ENCODE peak calls at places on chromosomes 5 and 9, in eight cellular contexts. One of them, this sample, is unnamed.
A peak's percentile ranks its signal among the peaks of the same experiment; 100 is the strongest.

GRCh38 chr5:81424728-81425127 is 30.8 kb upstream of the ACOT12 start:
- DNase-seq in H1: no peak
- DNase-seq in ovary: no peak
- DNase-seq in SK-N-SH: no peak
- DNase-seq in HepG2: no peak
- DNase-seq in stomach: no peak
- DNase-seq in suprapubic skin: no peak
- DNase-seq in A549: no peak
- DNase-seq in this sample: no peak

GRCh38 chr5:161546463-161547301 is at the start of gene GABRB2:
- DNase-seq in H1: no peak
- DNase-seq in HepG2: peak; percentile 16
- DNase-seq in ovary: no peak
- DNase-seq in suprapubic skin: no peak
- DNase-seq in A549: peak; percentile 25
- DNase-seq in SK-N-SH: peak; percentile 65
- DNase-seq in stomach: peak; percentile 58
- DNase-seq in this sample: peak; percentile 61

GRCh38 chr9:128231638-128232568 is 28.7 kb downstream of the DNM1 start:
- DNase-seq in A549: no peak
- DNase-seq in HepG2: no peak
- DNase-seq in suprapubic skin: no peak
- DNase-seq in stomach: no peak
- DNase-seq in SK-N-SH: no peak
- DNase-seq in ovary: no peak
- DNase-seq in H1: no peak
- DNase-seq in this sample: no peak

GRCh38 chr5:148972958-148973357 is 89.9 kb downstream of the SH3TC2 start:
- DNase-seq in HepG2: peak; percentile 13
- DNase-seq in stomach: peak; percentile 35
- DNase-seq in SK-N-SH: no peak
- DNase-seq in suprapubic skin: no peak
- DNase-seq in A549: peak; percentile 68
- DNase-seq in ovary: peak; percentile 27
- DNase-seq in H1: no peak
- DNase-seq in this sample: no peak

GRCh38 chr9:79799691-79800345 is 228.1 kb downstream of the TLE4 start:
- DNase-seq in A549: no peak
- DNase-seq in HepG2: peak; percentile 13
- DNase-seq in suprapubic skin: no peak
- DNase-seq in stomach: no peak
- DNase-seq in SK-N-SH: no peak
- DNase-seq in H1: no peak
- DNase-seq in ovary: no peak
- DNase-seq in this sample: no peak

GRCh38 chr9:125983681-125984080 is 236.5 kb downstream of the PBX3 start:
- DNase-seq in ovary: no peak
- DNase-seq in suprapubic skin: peak; percentile 44
- DNase-seq in A549: no peak
- DNase-seq in H1: no peak
- DNase-seq in stomach: no peak
- DNase-seq in SK-N-SH: no peak
- DNase-seq in HepG2: no peak
- DNase-seq in this sample: no peak

GRCh38 chr9:137836831-137837241 is 40.7 kb upstream of the CACNA1B start:
- DNase-seq in H1: no peak
- DNase-seq in SK-N-SH: no peak
- DNase-seq in A549: no peak
- DNase-seq in suprapubic skin: no peak
- DNase-seq in ovary: no peak
- DNase-seq in HepG2: no peak
- DNase-seq in stomach: no peak
- DNase-seq in this sample: no peak

GRCh38 chr5:122478741-122479459 is 166.9 kb downstream of the SNCAIP start:
- DNase-seq in SK-N-SH: no peak
- DNase-seq in H1: no peak
- DNase-seq in suprapubic skin: no peak
- DNase-seq in A549: peak; percentile 71
- DNase-seq in HepG2: peak; percentile 2
- DNase-seq in ovary: no peak
- DNase-seq in stomach: no peak
- DNase-seq in this sample: no peak

GRCh38 chr5:158209219-158209908 is 350.4 kb upstream of the CLINT1 start:
- DNase-seq in SK-N-SH: no peak
- DNase-seq in HepG2: no peak
- DNase-seq in H1: no peak
- DNase-seq in ovary: no peak
- DNase-seq in A549: no peak
- DNase-seq in suprapubic skin: no peak
- DNase-seq in stomach: no peak
- DNase-seq in this sample: no peak

GRCh38 chr9:20312732-20313131 is 309.6 kb downstream of the MLLT3 start:
- DNase-seq in SK-N-SH: no peak
- DNase-seq in H1: no peak
- DNase-seq in suprapubic skin: no peak
- DNase-seq in ovary: no peak
- DNase-seq in stomach: no peak
- DNase-seq in A549: peak; percentile 23
- DNase-seq in HepG2: no peak
- DNase-seq in this sample: no peak

DNA sequence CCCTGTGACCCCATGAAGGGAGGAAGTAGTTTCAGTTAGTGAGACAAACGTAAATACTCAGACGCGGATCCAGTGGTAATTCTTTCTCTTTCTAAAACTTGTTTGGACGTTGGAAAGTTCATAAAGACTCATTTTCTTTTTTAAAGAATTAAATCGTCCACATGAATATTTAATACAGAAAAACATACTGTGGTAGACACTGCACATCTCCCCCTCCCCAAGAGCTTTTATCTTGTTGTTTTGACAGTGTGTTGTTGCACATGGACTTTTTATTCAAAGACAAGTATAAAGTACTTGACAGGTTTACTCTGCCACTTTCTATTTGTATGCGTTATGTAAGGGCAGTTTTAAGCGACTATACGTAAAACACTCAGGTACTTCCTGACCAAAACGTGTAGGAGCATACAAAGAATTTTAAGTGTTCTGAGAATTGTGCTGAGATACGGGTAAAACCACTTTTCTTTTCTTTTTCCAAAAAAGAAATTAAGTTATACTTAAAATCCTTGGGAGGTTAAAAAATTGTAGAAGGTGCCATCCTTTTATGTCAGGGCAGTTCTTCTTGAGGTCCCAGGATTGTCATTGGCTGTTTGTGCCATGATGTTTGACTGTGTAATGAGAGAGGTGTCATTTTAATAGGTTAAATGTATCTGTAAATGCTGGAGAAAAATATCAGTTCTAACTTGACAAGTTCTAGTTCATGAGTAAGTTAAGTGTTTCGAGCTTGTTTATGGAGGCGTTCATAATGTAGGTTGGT is 1.3 kb downstream of the NIPBL start:
- DNase-seq in stomach: no peak
- DNase-seq in HepG2: peak; percentile 47
- DNase-seq in A549: peak; percentile 64
- DNase-seq in SK-N-SH: peak; percentile 28
- DNase-seq in H1: no peak
- DNase-seq in ovary: no peak
- DNase-seq in suprapubic skin: no peak
- DNase-seq in this sample: no peak
- TF ChIP-seq EP300 in stomach: no peak
- TF ChIP-seq EP300 in HepG2: no peak
- TF ChIP-seq EP300 in A549: no peak
- TF ChIP-seq EP300 in SK-N-SH: no peak
- TF ChIP-seq EP300 in H1: no peak
- TF ChIP-seq EP300 in ovary: no peak
- TF ChIP-seq EP300 in suprapubic skin: no peak
- TF ChIP-seq EP300 in this sample: no peak

DNA sequence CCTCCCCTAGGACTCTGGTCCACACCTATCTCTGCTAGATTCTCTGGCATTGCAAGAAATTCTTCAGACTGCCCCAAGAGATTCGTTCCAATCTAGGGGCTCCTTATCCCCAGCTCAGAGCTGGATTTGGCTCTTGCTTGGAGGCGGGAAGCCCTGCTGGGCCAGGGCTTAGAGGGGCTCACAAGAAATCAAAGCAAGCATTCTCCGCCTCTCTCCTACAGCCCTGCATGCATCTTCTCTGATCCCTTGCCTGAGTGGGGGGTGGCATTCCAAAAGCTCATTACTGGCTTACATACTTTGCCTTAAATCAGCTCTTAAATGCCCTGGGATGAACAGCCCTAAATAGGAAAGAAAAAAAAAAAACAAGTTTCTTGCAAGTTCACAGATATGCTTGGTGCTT is 75.8 kb downstream of the KCNIP1 start:
- DNase-seq in A549: no peak
- DNase-seq in H1: no peak
- DNase-seq in stomach: no peak
- DNase-seq in ovary: no peak
- DNase-seq in HepG2: no peak
- DNase-seq in suprapubic skin: no peak
- DNase-seq in SK-N-SH: no peak
- DNase-seq in this sample: no peak
- TF ChIP-seq EP300 in A549: no peak
- TF ChIP-seq EP300 in H1: no peak
- TF ChIP-seq EP300 in stomach: no peak
- TF ChIP-seq EP300 in ovary: no peak
- TF ChIP-seq EP300 in HepG2: no peak
- TF ChIP-seq EP300 in suprapubic skin: no peak
- TF ChIP-seq EP300 in SK-N-SH: no peak
- TF ChIP-seq EP300 in this sample: no peak

GRCh38 chr9:11821541-11821940 is 871.6 kb upstream of the TYRP1 start:
- DNase-seq in stomach: no peak
- DNase-seq in H1: no peak
- DNase-seq in suprapubic skin: no peak
- DNase-seq in HepG2: no peak
- DNase-seq in ovary: no peak
- DNase-seq in A549: no peak
- DNase-seq in SK-N-SH: no peak
- DNase-seq in this sample: no peak
- TF ChIP-seq EP300 in stomach: no peak
- TF ChIP-seq EP300 in H1: no peak
- TF ChIP-seq EP300 in suprapubic skin: no peak
- TF ChIP-seq EP300 in HepG2: no peak
- TF ChIP-seq EP300 in ovary: no peak
- TF ChIP-seq EP300 in A549: no peak
- TF ChIP-seq EP300 in SK-N-SH: no peak
- TF ChIP-seq EP300 in this sample: no peak

GRCh38 chr9:120412425-120412951 is 167.5 kb downstream of the CDK5RAP2 start:
- DNase-seq in stomach: no peak
- DNase-seq in ovary: no peak
- DNase-seq in H1: no peak
- DNase-seq in SK-N-SH: no peak
- DNase-seq in HepG2: no peak
- DNase-seq in suprapubic skin: no peak
- DNase-seq in A549: no peak
- DNase-seq in this sample: no peak
- TF ChIP-seq EP300 in stomach: no peak
- TF ChIP-seq EP300 in ovary: no peak
- TF ChIP-seq EP300 in H1: no peak
- TF ChIP-seq EP300 in SK-N-SH: no peak
- TF ChIP-seq EP300 in HepG2: no peak
- TF ChIP-seq EP300 in suprapubic skin: no peak
- TF ChIP-seq EP300 in A549: no peak
- TF ChIP-seq EP300 in this sample: no peak

GRCh38 chr5:106962464-106963230 is 708.1 kb downstream of the EFNA5 start:
- DNase-seq in HepG2: no peak
- DNase-seq in A549: no peak
- DNase-seq in SK-N-SH: no peak
- DNase-seq in stomach: no peak
- DNase-seq in H1: no peak
- DNase-seq in suprapubic skin: no peak
- DNase-seq in ovary: no peak
- DNase-seq in this sample: no peak
- TF ChIP-seq EP300 in HepG2: no peak
- TF ChIP-seq EP300 in A549: no peak
- TF ChIP-seq EP300 in SK-N-SH: no peak
- TF ChIP-seq EP300 in stomach: no peak
- TF ChIP-seq EP300 in H1: no peak
- TF ChIP-seq EP300 in suprapubic skin: no peak
- TF ChIP-seq EP300 in ovary: no peak
- TF ChIP-seq EP300 in this sample: no peak

GRCh38 chr5:66987126-66987525 is 209.5 kb downstream of the CD180 start:
- DNase-seq in stomach: no peak
- DNase-seq in SK-N-SH: no peak
- DNase-seq in H1: no peak
- DNase-seq in A549: no peak
- DNase-seq in ovary: no peak
- DNase-seq in suprapubic skin: no peak
- DNase-seq in HepG2: no peak
- DNase-seq in this sample: no peak
- TF ChIP-seq EP300 in stomach: no peak
- TF ChIP-seq EP300 in SK-N-SH: no peak
- TF ChIP-seq EP300 in H1: no peak
- TF ChIP-seq EP300 in A549: no peak
- TF ChIP-seq EP300 in ovary: no peak
- TF ChIP-seq EP300 in suprapubic skin: no peak
- TF ChIP-seq EP300 in HepG2: no peak
- TF ChIP-seq EP300 in this sample: no peak

GRCh38 chr5:121171834-121172233 is 679.8 kb upstream of the FTMT start:
- DNase-seq in H1: no peak
- DNase-seq in SK-N-SH: no peak
- DNase-seq in stomach: no peak
- DNase-seq in A549: no peak
- DNase-seq in HepG2: no peak
- DNase-seq in suprapubic skin: no peak
- DNase-seq in ovary: no peak
- DNase-seq in this sample: no peak
- TF ChIP-seq EP300 in H1: no peak
- TF ChIP-seq EP300 in SK-N-SH: no peak
- TF ChIP-seq EP300 in stomach: no peak
- TF ChIP-seq EP300 in A549: no peak
- TF ChIP-seq EP300 in HepG2: no peak
- TF ChIP-seq EP300 in suprapubic skin: no peak
- TF ChIP-seq EP300 in ovary: no peak
- TF ChIP-seq EP300 in this sample: no peak

GRCh38 chr5:10338996-10339903 is 14.2 kb upstream of the MARCHF6 start:
- DNase-seq in SK-N-SH: peak; percentile 76
- DNase-seq in H1: no peak
- DNase-seq in A549: no peak
- DNase-seq in stomach: no peak
- DNase-seq in ovary: peak; percentile 12
- DNase-seq in HepG2: no peak
- DNase-seq in suprapubic skin: no peak
- DNase-seq in this sample: no peak
- TF ChIP-seq EP300 in SK-N-SH: no peak
- TF ChIP-seq EP300 in H1: no peak
- TF ChIP-seq EP300 in A549: no peak
- TF ChIP-seq EP300 in stomach: no peak
- TF ChIP-seq EP300 in ovary: no peak
- TF ChIP-seq EP300 in HepG2: no peak
- TF ChIP-seq EP300 in suprapubic skin: no peak
- TF ChIP-seq EP300 in this sample: no peak

DNA sequence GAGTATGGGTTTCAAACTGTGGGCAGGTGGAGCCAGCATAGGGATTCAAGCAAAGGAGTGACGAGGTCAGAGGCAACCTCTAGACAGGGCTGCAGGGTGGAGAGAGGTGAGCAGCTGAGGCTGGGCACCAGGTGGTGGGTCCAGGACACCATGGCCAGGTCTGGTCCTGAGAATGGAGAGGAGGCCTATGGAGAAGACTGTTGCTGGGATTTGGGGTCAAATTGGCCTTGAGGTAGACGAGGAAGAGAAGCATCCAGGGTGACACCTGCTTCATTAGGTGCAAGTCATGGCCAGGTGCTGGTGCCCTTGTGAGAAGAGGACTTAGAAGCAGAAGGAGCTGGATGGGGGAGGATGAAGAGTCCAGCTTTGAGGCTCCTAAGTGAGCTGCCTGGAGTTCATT is 99.6 kb downstream of the NSG2 start:
- DNase-seq in HepG2: no peak
- DNase-seq in A549: no peak
- DNase-seq in suprapubic skin: peak; percentile 37
- DNase-seq in H1: no peak
- DNase-seq in SK-N-SH: no peak
- DNase-seq in ovary: no peak
- DNase-seq in stomach: no peak
- DNase-seq in this sample: no peak
- TF ChIP-seq EP300 in HepG2: no peak
- TF ChIP-seq EP300 in A549: no peak
- TF ChIP-seq EP300 in suprapubic skin: no peak
- TF ChIP-seq EP300 in H1: no peak
- TF ChIP-seq EP300 in SK-N-SH: no peak
- TF ChIP-seq EP300 in ovary: no peak
- TF ChIP-seq EP300 in stomach: no peak
- TF ChIP-seq EP300 in this sample: no peak

This sample was measured in transverse colon.